ENCODE peak calls at places on chromosome X, in nine cellular contexts. X is tibial nerve; R is anterior cingulate cortex; D is ELR; A is Calu3; F is smooth muscle cell of the brain vasculature; I is T-helper 22 cell; C is CD4-positive, alpha-beta T cell; B is ACHN. E is an unnamed sample.

GRCh38 chrX:132737743-132738142 is 220.7 kb downstream of the HS6ST2 start:
- DNase-seq in R (no peak), D (no peak), I (no peak), C (peak; percentile 1), B (no peak), A (peak; percentile 30), F (no peak), X (no peak), E (no peak)

GRCh38 chrX:136170109-136170800 is 22.9 kb downstream of the FHL1 start:
- DNase-seq in F (no peak), A (no peak), D (peak; percentile 62), B (no peak), X (no peak), R (no peak), I (no peak), C (no peak), E (no peak)

GRCh38 chrX:66176134-66176533 is 12.1 kb downstream of the HEPH start:
- DNase-seq in X (no peak), I (no peak), F (no peak), C (no peak), B (no peak), D (no peak), R (no peak), A (no peak), E (no peak)

GRCh38 chrX:130566028-130566683 is 164.4 kb downstream of the RBMX2 start:
- DNase-seq in B (no peak), A (peak; percentile 27), I (no peak), C (no peak), F (no peak), D (no peak), X (no peak), R (no peak), E (no peak)

GRCh38 chrX:119729408-119730201 is 28.8 kb upstream of the SOWAHD start:
- DNase-seq in D (peak; percentile 71), B (peak; percentile 41), C (peak; percentile 58), X (peak; percentile 48), R (peak; percentile 9), A (peak; percentile 68), I (peak; percentile 27), F (peak; percentile 31), E (peak; percentile 84)

GRCh38 chrX:2974946-2975345 is 31.4 kb upstream of the ARSH start:
- DNase-seq in F (no peak), A (no peak), D (no peak), X (no peak), B (no peak), I (no peak), R (no peak), C (no peak), E (no peak)

GRCh38 chrX:69031971-69032391 is 133.3 kb downstream of the PJA1 start:
- DNase-seq in R (no peak), D (peak; percentile 57), I (no peak), X (no peak), B (no peak), A (no peak), C (no peak), F (no peak), E (no peak)

GRCh38 chrX:93259029-93259428 is 414.3 kb downstream of the NAP1L3 start:
- DNase-seq in A (no peak), F (no peak), R (no peak), D (no peak), B (no peak), C (no peak), X (no peak), I (no peak), E (no peak)

GRCh38 chrX:63686878-63687714 is 97.9 kb downstream of the ARHGEF9 start:
- DNase-seq in I (no peak), F (peak; percentile 13), C (peak; percentile 1), A (peak; percentile 17), B (peak; percentile 31), X (peak; percentile 5), R (no peak), D (peak; percentile 56), E (no peak)

GRCh38 chrX:110944793-110945466 is 149.3 kb upstream of the CHRDL1 start:
- DNase-seq in R (no peak), B (no peak), A (no peak), I (no peak), X (no peak), F (no peak), D (no peak), C (no peak), E (peak; percentile 13)

GRCh38 chrX:3651272-3651671 is 62.2 kb downstream of the PRKX start:
- DNase-seq in X (no peak), I (no peak), D (peak; percentile 41), C (no peak), R (no peak), A (no peak), B (peak; percentile 7), F (peak; percentile 51), E (no peak)

GRCh38 chrX:31228415-31228832 is 156.6 kb upstream of the FTHL17 start:
- DNase-seq in I (no peak), B (no peak), A (no peak), F (no peak), C (no peak), R (no peak), D (no peak), X (peak; percentile 8), E (no peak)

GRCh38 chrX:136525738-136526606 is 6.0 kb upstream of the VGLL1 start:
- DNase-seq in X (peak; percentile 57), I (no peak), D (peak; percentile 56), F (peak; percentile 29), C (no peak), A (peak; percentile 58), B (peak; percentile 60), R (peak; percentile 14), E (no peak)

GRCh38 chrX:153245288-153245731 is 66.2 kb downstream of the MAGEA1 start:
- DNase-seq in I (no peak), X (no peak), D (peak; percentile 4), A (no peak), R (no peak), C (no peak), F (no peak), B (peak; percentile 1), E (no peak)

GRCh38 chrX:4909245-4909830 is 1195.9 kb upstream of the PRKX start:
- DNase-seq in R (no peak), I (no peak), D (no peak), F (no peak), C (no peak), B (no peak), X (no peak), A (no peak), E (no peak)

GRCh38 chrX:35276115-35276514 is 333.5 kb downstream of the FAM47B start:
- DNase-seq in X (no peak), I (no peak), A (no peak), C (no peak), R (no peak), B (no peak), F (no peak), D (no peak), E (no peak)

GRCh38 chrX:74295102-74295501 is 8.9 kb upstream of the ZCCHC13 start:
- DNase-seq in F (no peak), D (no peak), I (no peak), R (no peak), C (no peak), B (no peak), X (no peak), A (no peak), E (no peak)

GRCh38 chrX:19624754-19625153 is 109.4 kb upstream of the MAP3K15 start:
- DNase-seq in I (no peak), F (no peak), B (no peak), C (no peak), R (no peak), D (peak; percentile 18), X (no peak), A (no peak), E (no peak)

GRCh38 chrX:138849521-138849920 is 138.0 kb upstream of the FGF13 start:
- DNase-seq in R (no peak), B (no peak), A (no peak), F (no peak), X (no peak), D (no peak), I (no peak), C (no peak), E (no peak)

GRCh38 chrX:38965883-38966282 is 164.6 kb downstream of the MID1IP1 start:
- DNase-seq in F (no peak), D (no peak), C (no peak), A (no peak), I (no peak), X (no peak), B (no peak), R (no peak), E (no peak)

GRCh38 chrX:113833656-113834055 is 750.2 kb upstream of the HTR2C start:
- DNase-seq in A (no peak), B (no peak), D (no peak), F (no peak), R (no peak), C (no peak), X (no peak), I (no peak), E (no peak)

E was measured in lower leg skin.